ENCODE peak calls at places on chromosomes 11 and 22, in eight cellular contexts. R, Q, S, U, T, I, L and W are unnamed samples.

GRCh38 chr11:3115321-3115720 is 49.8 kb downstream of the OSBPL5 start:
- DNase-seq in R (no peak), Q (no peak), S (no peak), U (no peak), T (no peak), I (no peak), L (no peak), W (no peak)

GRCh38 chr11:106988151-106988806 is 30.0 kb downstream of the GUCY1A2 start:
- DNase-seq in R (no peak), Q (peak; percentile 1), S (peak; percentile 29), U (no peak), T (no peak), I (no peak), L (no peak), W (no peak)

GRCh38 chr11:80084614-80085013 is 643.8 kb upstream of the TENM4 start:
- DNase-seq in R (no peak), Q (no peak), S (no peak), U (no peak), T (no peak), I (no peak), L (no peak), W (no peak)

GRCh38 chr22:41001722-41002122 is 50.5 kb downstream of the RBX1 start:
- DNase-seq in R (no peak), Q (peak; percentile 44), S (peak; percentile 11), U (no peak), T (no peak), I (no peak), L (no peak), W (no peak)

GRCh38 chr22:41780714-41781507 is 19.6 kb upstream of the CCDC134 start:
- DNase-seq in R (peak; percentile 96), Q (peak; percentile 63), S (peak; percentile 42), U (peak; percentile 77), T (peak; percentile 86), I (peak; percentile 73), L (peak; percentile 80), W (peak; percentile 87)

GRCh38 chr22:47061226-47061625 is 298.8 kb downstream of the TBC1D22A start:
- DNase-seq in R (no peak), Q (no peak), S (no peak), U (peak; percentile 26), T (no peak), I (no peak), L (no peak), W (no peak)

GRCh38 chr11:123434262-123434661 is 4.2 kb downstream of the GRAMD1B start:
- DNase-seq in R (peak; percentile 54), Q (peak; percentile 22), S (no peak), U (no peak), T (no peak), I (no peak), L (peak; percentile 55), W (peak; percentile 18)

GRCh38 chr11:59158206-59159068 is 13.5 kb upstream of the DTX4 start:
- DNase-seq in R (peak; percentile 88), Q (peak; percentile 75), S (peak; percentile 66), U (no peak), T (peak; percentile 42), I (no peak), L (peak; percentile 69), W (peak; percentile 76)

GRCh38 chr22:50045211-50046018 is 12.7 kb downstream of the TTLL8 start:
- DNase-seq in R (no peak), Q (no peak), S (no peak), U (peak; percentile 63), T (no peak), I (peak; percentile 62), L (no peak), W (no peak)

GRCh38 chr11:76702378-76703128 is 32.0 kb upstream of the LRRC32 start:
- DNase-seq in R (no peak), Q (peak; percentile 15), S (no peak), U (no peak), T (no peak), I (no peak), L (no peak), W (no peak)

DNA sequence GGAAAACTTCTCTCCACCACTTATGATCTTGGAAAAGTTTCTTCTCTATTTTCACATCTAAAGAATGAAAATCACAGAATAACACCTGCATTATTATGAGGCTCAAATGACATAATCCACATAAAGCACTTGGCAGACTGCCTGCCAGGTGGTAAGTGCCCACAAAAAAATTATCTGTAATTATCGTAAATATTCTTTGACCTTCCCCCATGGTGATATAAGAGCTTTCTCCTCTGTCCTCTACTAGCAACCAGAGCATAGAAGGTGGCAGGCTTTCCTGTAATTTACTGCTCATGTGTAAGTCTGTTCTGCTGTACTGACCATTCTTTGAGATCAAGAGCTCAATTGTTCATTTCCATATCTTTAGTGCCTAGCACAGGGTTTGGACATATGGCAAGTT is 51.7 kb upstream of the EED start:
- DNase-seq in R (no peak), Q (no peak), S (no peak), U (no peak), T (no peak), I (no peak), L (no peak), W (no peak)
- H3K4me3 ChIP-seq in R (no peak overlapping the region), Q (no peak overlapping the region), S (no peak overlapping the region), U (no peak overlapping the region), T (peak overlapping the region; percentile 33), I (no peak overlapping the region), L (no peak overlapping the region), W (peak overlapping the region; percentile 54)

GRCh38 chr22:27613099-27614089 is 188.2 kb downstream of the MN1 start:
- DNase-seq in R (no peak), Q (no peak), S (no peak), U (no peak), T (no peak), I (no peak), L (no peak), W (no peak)

GRCh38 chr22:27609411-27610029 is 192.0 kb downstream of the MN1 start:
- DNase-seq in R (no peak), Q (no peak), S (no peak), U (peak; percentile 46), T (no peak), I (no peak), L (no peak), W (no peak)

GRCh38 chr22:27610863-27611786 is 190.4 kb downstream of the MN1 start:
- DNase-seq in R (no peak), Q (no peak), S (no peak), U (no peak), T (no peak), I (no peak), L (no peak), W (no peak)

GRCh38 chr22:27614291-27615007 is 187.1 kb downstream of the MN1 start:
- DNase-seq in R (no peak), Q (no peak), S (no peak), U (no peak), T (no peak), I (no peak), L (no peak), W (no peak)

GRCh38 chr22:27612075-27612474 is 189.5 kb downstream of the MN1 start:
- DNase-seq in R (no peak), Q (no peak), S (no peak), U (no peak), T (no peak), I (no peak), L (no peak), W (no peak)
- H3K4me3 ChIP-seq in R (no peak overlapping the region), Q (no peak overlapping the region), S (no peak overlapping the region), U (no peak overlapping the region), T (no peak overlapping the region), I (no peak overlapping the region), L (no peak overlapping the region), W (no peak overlapping the region)

GRCh38 chr11:68857037-68857586 is 15.4 kb upstream of the CPT1A start:
- DNase-seq in R (no peak), Q (no peak), S (no peak), U (peak; percentile 23), T (no peak), I (no peak), L (no peak), W (no peak)

GRCh38 chr11:68855205-68855978 is 13.7 kb upstream of the CPT1A start:
- DNase-seq in R (no peak), Q (peak; percentile 55), S (no peak), U (peak; percentile 70), T (no peak), I (peak; percentile 83), L (no peak), W (peak; percentile 34)

GRCh38 chr11:68859123-68859522 is 17.4 kb upstream of the CPT1A start:
- DNase-seq in R (no peak), Q (no peak), S (no peak), U (no peak), T (no peak), I (no peak), L (no peak), W (no peak)

GRCh38 chr11:68852628-68853027 is 10.9 kb upstream of the CPT1A start:
- DNase-seq in R (no peak), Q (no peak), S (no peak), U (peak; percentile 19), T (no peak), I (no peak), L (no peak), W (no peak)

GRCh38 chr11:68854273-68854958 is 12.7 kb upstream of the CPT1A start:
- DNase-seq in R (no peak), Q (no peak), S (no peak), U (peak; percentile 46), T (no peak), I (no peak), L (no peak), W (no peak)
- H3K4me3 ChIP-seq in R (peak overlapping the region; percentile 25), Q (no peak overlapping the region), S (no peak overlapping the region), U (peak overlapping the region; percentile 59), T (no peak overlapping the region), I (no peak overlapping the region), L (no peak overlapping the region), W (no peak overlapping the region)

GRCh38 chr11:125515102-125515439 is 19.0 kb upstream of the FEZ1 start:
- DNase-seq in R (no peak), Q (no peak), S (no peak), U (no peak), T (no peak), I (no peak), L (no peak), W (no peak)

GRCh38 chr11:125519865-125520834 is 24.1 kb upstream of the FEZ1 start:
- DNase-seq in R (no peak), Q (no peak), S (no peak), U (no peak), T (no peak), I (no peak), L (no peak), W (no peak)

GRCh38 chr11:125516266-125516665 is 20.2 kb upstream of the FEZ1 start:
- DNase-seq in R (no peak), Q (no peak), S (no peak), U (no peak), T (no peak), I (no peak), L (no peak), W (no peak)

GRCh38 chr11:125514336-125515101 is 18.5 kb upstream of the FEZ1 start:
- DNase-seq in R (peak; percentile 62), Q (peak; percentile 46), S (peak; percentile 75), U (no peak), T (peak; percentile 58), I (no peak), L (peak; percentile 92), W (peak; percentile 79)

DNA sequence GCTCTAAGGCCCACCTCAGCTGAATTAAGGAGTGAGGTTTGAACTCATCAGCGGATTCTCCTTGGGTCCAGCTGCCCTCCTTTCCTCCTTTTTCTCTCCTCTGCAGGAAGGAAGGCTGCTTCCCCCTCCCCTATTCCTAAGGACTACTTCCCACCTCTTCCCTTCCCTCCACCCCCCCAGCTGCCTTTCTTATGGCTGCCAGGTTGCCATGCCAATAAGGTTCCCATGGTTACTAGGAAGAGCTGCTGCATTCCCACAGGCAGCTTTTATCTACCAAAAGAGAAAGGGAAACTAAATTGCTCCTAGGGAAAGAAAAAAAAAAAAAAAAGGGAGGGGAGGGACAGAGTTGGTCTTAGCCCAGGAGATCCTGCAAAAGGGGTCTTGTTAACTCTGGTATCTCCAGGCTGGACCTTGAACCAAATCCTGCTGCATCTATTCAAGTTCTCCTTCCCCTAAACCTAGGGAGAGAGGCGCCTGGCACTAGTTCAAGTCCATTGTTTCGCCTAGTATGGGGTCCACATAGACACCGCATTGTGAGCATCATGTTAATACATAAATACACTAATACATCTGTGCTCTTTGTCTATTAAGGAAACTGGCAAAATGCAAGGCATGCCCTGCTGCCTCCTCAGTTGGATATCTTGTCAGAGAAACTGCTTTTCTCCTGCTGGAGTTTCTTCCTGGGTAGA is 21.2 kb upstream of the FEZ1 start:
- DNase-seq in R (no peak), Q (peak; percentile 86), S (peak; percentile 83), U (no peak), T (no peak), I (no peak), L (peak; percentile 54), W (peak; percentile 37)
- H3K4me3 ChIP-seq in R (no peak overlapping the region), Q (peak overlapping the region; percentile 10), S (peak overlapping the region; percentile 17), U (no peak overlapping the region), T (no peak overlapping the region), I (no peak overlapping the region), L (no peak overlapping the region), W (no peak overlapping the region)